ENCODE peak calls at places on chromosomes 7 and 10, in six cellular contexts. N is hippocampal formation; A is T-helper 2 cell; O is NCI-H2081 treated with DMSO at 0.1 percent for 48 hours; K is stimulated activated CD4-positive, alpha-beta T cell treated with anti-CD3 and anti-CD28 coated beads, Interleukin-2, amount 100 ng/mL, for 48 hours; F is CD8-positive, alpha-beta T cell. Z is an unnamed sample.

GRCh38 chr10:32039745-32040144 is 16.5 kb downstream of the KIF5B start:
- DNase-seq in N (no peak), A (no peak), O (no peak), K (no peak), F (no peak), Z (no peak)

GRCh38 chr10:74983383-74983782 is 128.1 kb upstream of the SAMD8 start:
- DNase-seq in N (no peak), A (no peak), O (no peak), K (no peak), F (no peak), Z (no peak)

GRCh38 chr7:66741-67140 is 125.6 kb upstream of the FAM20C start:
- DNase-seq in N (no peak), A (no peak), O (no peak), K (no peak), F (no peak), Z (no peak)

GRCh38 chr10:5625992-5626777 is 40.2 kb downstream of the ASB13 start:
- DNase-seq in N (no peak), A (no peak), O (no peak), K (no peak), F (no peak), Z (no peak)

GRCh38 chr7:34337163-34337562 is 320.9 kb upstream of the NPSR1 start:
- DNase-seq in N (no peak), A (no peak), O (no peak), K (no peak), F (no peak), Z (no peak)

GRCh38 chr10:122795924-122796323 is 49.7 kb downstream of the CUZD1 start:
- DNase-seq in N (no peak), A (no peak), O (no peak), K (no peak), F (no peak), Z (no peak)

GRCh38 chr10:7153750-7154149 is 257.1 kb downstream of the SFMBT2 start:
- DNase-seq in N (no peak), A (no peak), O (no peak), K (no peak), F (no peak), Z (no peak)

GRCh38 chr10:71447676-71448075 is 51.0 kb downstream of the CDH23 start:
- DNase-seq in N (no peak), A (no peak), O (no peak), K (no peak), F (no peak), Z (no peak)

GRCh38 chr10:75195035-75195763 is 15.4 kb upstream of the VDAC2 start:
- DNase-seq in N (no peak), A (no peak), O (no peak), K (no peak), F (no peak), Z (no peak)

GRCh38 chr7:151381333-151382078 is 28.3 kb downstream of the WDR86 start:
- DNase-seq in N (no peak), A (peak; percentile 19), O (no peak), K (peak; percentile 7), F (peak; percentile 42), Z (peak; percentile 49)

GRCh38 chr10:94451883-94452519 is 49.7 kb downstream of the TBC1D12 start:
- DNase-seq in N (no peak), A (no peak), O (no peak), K (no peak), F (no peak), Z (no peak)

GRCh38 chr10:14327535-14327934 is 3.2 kb downstream of the FRMD4A start:
- DNase-seq in N (no peak), A (no peak), O (no peak), K (no peak), F (no peak), Z (no peak)

GRCh38 chr7:93861325-93861949 is 29.1 kb downstream of the TFPI2 start:
- DNase-seq in N (no peak), A (no peak), O (no peak), K (no peak), F (no peak), Z (no peak)

GRCh38 chr7:116687801-116688201 is 15.8 kb downstream of the MET start:
- DNase-seq in N (no peak), A (no peak), O (no peak), K (no peak), F (no peak), Z (no peak)

GRCh38 chr7:93092757-93093370 is 24.9 kb downstream of the SAMD9 start:
- DNase-seq in N (no peak), A (no peak), O (no peak), K (no peak), F (no peak), Z (no peak)

GRCh38 chr10:78596556-78596955 is 472.2 kb upstream of the ZMIZ1 start:
- DNase-seq in N (no peak), A (no peak), O (no peak), K (no peak), F (no peak), Z (no peak)

GRCh38 chr7:113010377-113010776 is 76.2 kb downstream of the GPR85 start:
- DNase-seq in N (no peak), A (no peak), O (no peak), K (no peak), F (no peak), Z (no peak)

GRCh38 chr10:7444576-7445226 is 33.9 kb upstream of the SFMBT2 start:
- DNase-seq in N (peak; percentile 72), A (no peak), O (no peak), K (no peak), F (no peak), Z (no peak)

GRCh38 chr10:70265032-70265689 is 18.6 kb downstream of the NPFFR1 start:
- DNase-seq in N (peak; percentile 44), A (no peak), O (no peak), K (no peak), F (no peak), Z (no peak)

GRCh38 chr10:119029613-119030420 is at the start of gene NANOS1:
- DNase-seq in N (no peak), A (no peak), O (no peak), K (no peak), F (no peak), Z (peak; percentile 52)

GRCh38 chr7:90172624-90173023 is 18.4 kb downstream of the STEAP1 start:
- DNase-seq in N (no peak), A (no peak), O (no peak), K (no peak), F (no peak), Z (no peak)

GRCh38 chr7:17769918-17770317 is 170.4 kb downstream of the SNX13 start:
- DNase-seq in N (peak; percentile 45), A (peak; percentile 10), O (peak; percentile 68), K (peak; percentile 42), F (peak; percentile 43), Z (peak; percentile 31)

GRCh38 chr10:98361131-98361633 is 53.8 kb downstream of the PYROXD2 start:
- DNase-seq in N (peak; percentile 40), A (peak; percentile 3), O (no peak), K (peak; percentile 10), F (no peak), Z (no peak)

GRCh38 chr10:77539147-77539935 is 98.3 kb downstream of the KCNMA1 start:
- DNase-seq in N (no peak), A (no peak), O (no peak), K (no peak), F (no peak), Z (no peak)

GRCh38 chr10:1545524-1545923 is 191.8 kb downstream of the ADARB2 start:
- DNase-seq in N (no peak), A (no peak), O (no peak), K (no peak), F (no peak), Z (no peak)

GRCh38 chr7:142412551-142413193 is 154.8 kb upstream of the PRSS58 start:
- DNase-seq in N (no peak), A (no peak), O (no peak), K (peak; percentile 42), F (peak; percentile 32), Z (peak; percentile 36)